ENCODE peak calls at places on chromosomes 12 and 14, in seven cellular contexts. Z is HCT116, A is suprapubic skin, D is lower leg skin, X is transverse colon, S is adrenal gland, F is GM12891. V is an unnamed sample.

GRCh38 chr12:50517456-50518048 is 12.8 kb downstream of the DIP2B start:
- DNase-seq in X (no peak), F (no peak), A (no peak), D (no peak), S (no peak), Z (no peak), V (no peak)

GRCh38 chr12:85301054-85301453 is 21.0 kb downstream of the ALX1 start:
- DNase-seq in F (no peak), D (no peak), Z (no peak), A (no peak), S (no peak), X (no peak), V (no peak)

GRCh38 chr14:63499701-63500250 is 43.4 kb downstream of the PPP2R5E start:
- DNase-seq in F (no peak), Z (no peak), X (no peak), D (no peak), S (no peak), A (no peak), V (no peak)

GRCh38 chr14:65850429-65851145 is 438.1 kb downstream of the FUT8 start:
- DNase-seq in D (peak; percentile 71), F (no peak), A (no peak), S (peak; percentile 69), Z (no peak), X (peak; percentile 14), V (no peak)

GRCh38 chr12:50200507-50201273 is 33.5 kb upstream of the CERS5 start:
- DNase-seq in X (no peak), S (no peak), A (no peak), D (no peak), F (no peak), Z (no peak), V (no peak)

GRCh38 chr12:10554228-10554970 is 48.7 kb downstream of the EIF2S3B start:
- DNase-seq in D (no peak), X (no peak), A (no peak), F (no peak), S (no peak), Z (no peak), V (no peak)

GRCh38 chr12:123288751-123289346 is 17.2 kb upstream of the CDK2AP1 start:
- DNase-seq in X (no peak), D (no peak), Z (no peak), S (peak; percentile 34), A (peak; percentile 35), F (no peak), V (no peak)

GRCh38 chr12:75750950-75751349 is 239.5 kb upstream of the KRR1 start:
- DNase-seq in D (no peak), Z (no peak), A (no peak), S (no peak), X (no peak), F (no peak), V (no peak)

GRCh38 chr12:89692442-89692841 is 16.2 kb downstream of the ATP2B1 start:
- DNase-seq in X (no peak), D (no peak), Z (no peak), F (no peak), S (no peak), A (no peak), V (no peak)

GRCh38 chr14:30426463-30426862 is 132.5 kb upstream of the G2E3 start:
- DNase-seq in D (no peak), S (no peak), Z (no peak), X (no peak), A (no peak), F (no peak), V (no peak)

DNA sequence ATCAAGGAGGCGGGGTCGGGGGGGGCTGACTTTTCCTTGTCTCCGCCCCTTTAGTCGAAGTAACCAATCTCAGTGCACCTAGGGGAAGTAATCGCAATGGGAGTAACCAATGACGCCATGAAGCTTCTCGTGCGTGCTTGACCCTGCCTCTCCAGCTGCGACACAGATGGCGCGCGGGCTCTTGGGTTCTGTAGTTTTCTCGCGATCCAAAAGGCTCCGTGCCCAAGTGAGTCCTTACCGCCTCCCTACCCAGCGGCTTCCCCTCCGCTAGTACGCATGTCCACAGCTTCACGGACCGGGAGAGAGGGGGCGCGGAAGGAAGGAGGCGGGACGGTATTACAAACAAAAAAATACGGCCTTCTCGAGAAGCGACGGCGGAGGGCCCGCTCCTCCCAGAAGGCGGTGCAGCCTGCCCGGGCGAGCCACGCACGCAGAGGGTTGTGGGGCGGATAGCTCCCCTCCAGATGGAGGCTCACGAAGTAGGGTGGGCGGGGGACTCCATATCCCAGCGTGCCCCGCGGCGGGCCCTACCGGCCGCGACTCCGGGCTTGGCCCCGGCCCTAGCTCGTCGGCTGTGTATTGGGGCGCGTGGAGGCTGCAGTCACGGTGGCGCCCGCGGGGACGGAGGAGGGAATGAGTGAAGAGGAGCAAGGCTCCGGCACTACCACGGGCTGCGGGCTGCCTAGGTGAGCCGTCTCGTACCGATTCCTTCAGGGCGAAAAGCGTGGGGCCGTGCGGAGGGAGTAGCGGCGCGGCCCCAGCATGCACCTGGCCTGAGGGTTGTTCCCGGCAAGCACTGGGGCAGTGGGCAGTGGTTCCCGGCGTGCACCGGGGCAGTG is at the start of gene TARBP2:
- DNase-seq in Z (peak; percentile 99), F (peak; percentile 90), A (peak; percentile 99), X (peak; percentile 99), S (peak; percentile 100), D (peak; percentile 100), V (peak; percentile 99)
- TF ChIP-seq POLR2A in Z (peak; percentile 76), F (peak; percentile 81), A (no peak), X (peak; percentile 63), S (peak; percentile 71), D (no peak), V (peak; percentile 70)

GRCh38 chr12:124568431-124569374 is 1.3 kb upstream of the NCOR2 start:
- DNase-seq in X (peak; percentile 69), S (peak; percentile 86), Z (no peak), F (peak; percentile 67), D (peak; percentile 93), A (peak; percentile 83), V (peak; percentile 51)

GRCh38 chr12:124565656-124566180 is 1.7 kb downstream of the NCOR2 start:
- DNase-seq in A (peak; percentile 70), Z (no peak), X (no peak), F (no peak), D (no peak), S (no peak), V (no peak)

GRCh38 chr12:124567673-124568373 is 411 bp upstream of the NCOR2 start:
- DNase-seq in F (peak; percentile 93), Z (no peak), A (peak; percentile 94), D (peak; percentile 98), S (peak; percentile 97), X (peak; percentile 92), V (peak; percentile 92)

GRCh38 chr12:124566181-124567034 is 1.0 kb downstream of the NCOR2 start:
- DNase-seq in X (peak; percentile 89), Z (peak; percentile 42), A (peak; percentile 94), S (peak; percentile 95), D (peak; percentile 98), F (peak; percentile 73), V (peak; percentile 75)

GRCh38 chr12:124567035-124567672 is at the start of gene NCOR2:
- DNase-seq in S (no peak), F (peak; percentile 65), Z (no peak), D (no peak), A (peak; percentile 67), X (no peak), V (peak; percentile 74)
- TF ChIP-seq POLR2A in S (peak; percentile 51), F (no peak), Z (no peak), D (no peak), A (no peak), X (no peak), V (no peak)

GRCh38 chr14:100329233-100330006 is 6.3 kb downstream of the SLC25A47 start:
- DNase-seq in A (no peak), D (no peak), Z (no peak), F (no peak), S (no peak), X (no peak), V (no peak)

GRCh38 chr14:100330396-100330931 is 7.3 kb downstream of the SLC25A47 start:
- DNase-seq in F (no peak), S (no peak), D (no peak), X (no peak), Z (no peak), A (no peak), V (no peak)

GRCh38 chr14:100327128-100327527 is 4.0 kb downstream of the SLC25A47 start:
- DNase-seq in S (no peak), X (no peak), A (no peak), F (no peak), Z (no peak), D (no peak), V (no peak)

GRCh38 chr14:100330007-100330344 is 6.8 kb downstream of the SLC25A47 start:
- DNase-seq in A (no peak), D (no peak), Z (no peak), X (no peak), S (no peak), F (no peak), V (no peak)

GRCh38 chr14:100328495-100329163 is 5.5 kb downstream of the SLC25A47 start:
- DNase-seq in S (no peak), D (no peak), X (peak; percentile 65), A (no peak), F (no peak), Z (no peak), V (no peak)
- TF ChIP-seq POLR2A in S (no peak), D (no peak), X (peak; percentile 58), A (no peak), F (no peak), Z (no peak), V (no peak)

GRCh38 chr12:130877333-130877732 is 5.5 kb downstream of the RAN start:
- DNase-seq in S (no peak), X (no peak), D (no peak), A (no peak), F (no peak), Z (no peak), V (no peak)

GRCh38 chr12:130879212-130879686 is 7.4 kb downstream of the RAN start:
- DNase-seq in S (peak; percentile 42), F (peak; percentile 64), A (no peak), D (no peak), Z (no peak), X (peak; percentile 13), V (no peak)

GRCh38 chr12:130876758-130877157 is 4.9 kb downstream of the RAN start:
- DNase-seq in S (no peak), Z (no peak), D (no peak), X (no peak), A (no peak), F (no peak), V (no peak)

GRCh38 chr12:130879781-130880389 is 8.0 kb downstream of the RAN start:
- DNase-seq in A (no peak), D (no peak), Z (no peak), F (no peak), X (no peak), S (peak; percentile 48), V (no peak)

DNA sequence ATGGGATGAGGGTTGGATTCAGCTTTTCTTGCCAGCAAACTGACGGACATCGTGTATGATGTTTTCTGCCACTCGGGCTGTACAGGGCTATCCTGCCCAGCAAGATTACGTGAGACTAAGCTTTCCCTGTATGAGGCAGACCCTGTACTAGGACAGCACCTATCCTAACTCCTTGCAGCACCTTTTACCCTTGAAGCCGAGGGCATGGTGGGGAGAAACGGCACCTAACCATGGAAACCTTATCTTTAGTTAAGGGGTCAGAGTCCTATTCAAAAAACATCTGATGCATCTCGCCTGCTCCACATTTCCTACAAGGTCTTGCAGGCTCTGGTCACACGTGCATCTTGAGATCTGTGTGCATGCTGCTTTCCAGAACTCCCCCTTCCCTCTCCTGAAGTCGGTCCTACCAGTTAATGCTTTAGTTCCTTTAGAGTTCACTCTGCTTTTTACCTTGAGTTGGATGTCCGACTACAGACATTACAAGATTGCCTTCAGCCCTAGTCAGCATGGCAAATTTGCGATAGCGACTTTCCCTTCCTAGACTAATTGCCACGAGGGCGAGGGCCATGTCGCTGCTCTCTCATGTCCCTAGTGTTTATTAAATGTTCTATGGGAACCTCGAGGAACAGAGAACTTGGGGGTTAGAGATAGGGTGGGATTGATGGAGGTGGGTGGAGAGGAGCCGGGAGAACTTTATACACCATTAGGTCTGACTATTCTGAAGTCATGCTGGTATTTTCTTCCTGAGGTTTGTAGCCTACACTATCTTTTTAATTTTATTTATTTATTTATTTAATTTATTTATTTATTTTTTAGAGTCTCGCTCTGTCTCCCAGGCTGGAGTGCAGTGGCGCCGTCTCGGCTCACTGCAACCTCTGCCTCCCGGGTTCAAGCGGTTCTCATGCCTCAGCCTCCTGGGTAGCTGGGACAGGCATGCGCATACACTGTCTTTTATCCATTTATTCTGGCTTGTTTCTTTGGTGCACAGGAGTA is 6.6 kb downstream of the RAN start:
- DNase-seq in S (no peak), Z (no peak), X (no peak), F (no peak), A (no peak), D (no peak), V (peak; percentile 38)
- TF ChIP-seq POLR2A in S (no peak), Z (no peak), X (no peak), F (peak; percentile 78), A (no peak), D (no peak), V (no peak)

V was measured in erythroblast.